ENCODE peak calls at places on chromosomes 13 and 19, in eight cellular contexts. One of them, this sample, is unnamed.

GRCh38 chr19:38838208-38838985 is 6.8 kb upstream of the ECH1 start:
- DNase-seq in transverse colon: no peak
- DNase-seq in endothelial cell of umbilical vein: no peak
- DNase-seq in H1: no peak
- DNase-seq in AG09309: no peak
- DNase-seq in brain microvascular endothelial cell: no peak
- DNase-seq in pancreas: peak
- DNase-seq in cardiac muscle cell: no peak
- DNase-seq in this sample: no peak

GRCh38 chr19:10049626-10050025 is 36.3 kb downstream of the RDH8 start:
- DNase-seq in transverse colon: no peak
- DNase-seq in endothelial cell of umbilical vein: no peak
- DNase-seq in H1: no peak
- DNase-seq in AG09309: no peak
- DNase-seq in brain microvascular endothelial cell: no peak
- DNase-seq in pancreas: no peak
- DNase-seq in cardiac muscle cell: no peak
- DNase-seq in this sample: no peak

GRCh38 chr13:109610517-109610916 is 175.9 kb downstream of the IRS2 start:
- DNase-seq in transverse colon: peak
- DNase-seq in endothelial cell of umbilical vein: no peak
- DNase-seq in H1: peak
- DNase-seq in AG09309: no peak
- DNase-seq in brain microvascular endothelial cell: no peak
- DNase-seq in pancreas: peak
- DNase-seq in cardiac muscle cell: peak
- DNase-seq in this sample: no peak

GRCh38 chr13:30805132-30805537 is 69.8 kb downstream of the ALOX5AP start:
- DNase-seq in transverse colon: no peak
- DNase-seq in endothelial cell of umbilical vein: no peak
- DNase-seq in H1: no peak
- DNase-seq in AG09309: no peak
- DNase-seq in brain microvascular endothelial cell: no peak
- DNase-seq in pancreas: no peak
- DNase-seq in cardiac muscle cell: no peak
- DNase-seq in this sample: no peak

GRCh38 chr13:58080806-58081205 is 449.3 kb downstream of the PCDH17 start:
- DNase-seq in transverse colon: no peak
- DNase-seq in endothelial cell of umbilical vein: no peak
- DNase-seq in H1: no peak
- DNase-seq in AG09309: no peak
- DNase-seq in brain microvascular endothelial cell: no peak
- DNase-seq in pancreas: no peak
- DNase-seq in cardiac muscle cell: no peak
- DNase-seq in this sample: no peak

GRCh38 chr13:107203146-107203847 is 635.4 kb upstream of the ARGLU1 start:
- DNase-seq in transverse colon: no peak
- DNase-seq in endothelial cell of umbilical vein: peak
- DNase-seq in H1: peak
- DNase-seq in AG09309: no peak
- DNase-seq in brain microvascular endothelial cell: peak
- DNase-seq in pancreas: no peak
- DNase-seq in cardiac muscle cell: peak
- DNase-seq in this sample: no peak

GRCh38 chr19:58385313-58386165 is 1.5 kb upstream of the RPS5 start:
- DNase-seq in transverse colon: no peak
- DNase-seq in endothelial cell of umbilical vein: no peak
- DNase-seq in H1: no peak
- DNase-seq in AG09309: no peak
- DNase-seq in brain microvascular endothelial cell: no peak
- DNase-seq in pancreas: peak
- DNase-seq in cardiac muscle cell: no peak
- DNase-seq in this sample: no peak

GRCh38 chr19:14840206-14840605 is 5.2 kb upstream of the OR7A5 start:
- DNase-seq in transverse colon: no peak
- DNase-seq in endothelial cell of umbilical vein: no peak
- DNase-seq in H1: no peak
- DNase-seq in AG09309: no peak
- DNase-seq in brain microvascular endothelial cell: no peak
- DNase-seq in pancreas: no peak
- DNase-seq in cardiac muscle cell: no peak
- DNase-seq in this sample: no peak

GRCh38 chr13:33963134-33963533 is 145.2 kb downstream of the RFC3 start:
- DNase-seq in transverse colon: no peak
- DNase-seq in endothelial cell of umbilical vein: no peak
- DNase-seq in H1: no peak
- DNase-seq in AG09309: no peak
- DNase-seq in brain microvascular endothelial cell: no peak
- DNase-seq in pancreas: no peak
- DNase-seq in cardiac muscle cell: no peak
- DNase-seq in this sample: no peak

GRCh38 chr19:41552558-41552957 is 23.4 kb upstream of the CEACAM21 start:
- DNase-seq in transverse colon: peak
- DNase-seq in endothelial cell of umbilical vein: no peak
- DNase-seq in H1: no peak
- DNase-seq in AG09309: no peak
- DNase-seq in brain microvascular endothelial cell: no peak
- DNase-seq in pancreas: no peak
- DNase-seq in cardiac muscle cell: no peak
- DNase-seq in this sample: no peak

GRCh38 chr13:23147827-23148226 is 33.0 kb upstream of the SGCG start:
- DNase-seq in transverse colon: no peak
- DNase-seq in endothelial cell of umbilical vein: no peak
- DNase-seq in H1: peak
- DNase-seq in AG09309: no peak
- DNase-seq in brain microvascular endothelial cell: no peak
- DNase-seq in pancreas: no peak
- DNase-seq in cardiac muscle cell: no peak
- DNase-seq in this sample: no peak

GRCh38 chr19:34215666-34216038 is 38.7 kb upstream of the GARRE1 start:
- DNase-seq in transverse colon: no peak
- DNase-seq in endothelial cell of umbilical vein: no peak
- DNase-seq in H1: no peak
- DNase-seq in AG09309: no peak
- DNase-seq in brain microvascular endothelial cell: no peak
- DNase-seq in pancreas: no peak
- DNase-seq in cardiac muscle cell: no peak
- DNase-seq in this sample: no peak

GRCh38 chr13:49637989-49638388 is 9.7 kb downstream of the ARL11 start:
- DNase-seq in transverse colon: no peak
- DNase-seq in endothelial cell of umbilical vein: no peak
- DNase-seq in H1: no peak
- DNase-seq in AG09309: no peak
- DNase-seq in brain microvascular endothelial cell: no peak
- DNase-seq in pancreas: no peak
- DNase-seq in cardiac muscle cell: no peak
- DNase-seq in this sample: no peak

GRCh38 chr13:21034602-21035190 is 26.7 kb downstream of the LATS2 start:
- DNase-seq in transverse colon: no peak
- DNase-seq in endothelial cell of umbilical vein: peak
- DNase-seq in H1: no peak
- DNase-seq in AG09309: no peak
- DNase-seq in brain microvascular endothelial cell: peak
- DNase-seq in pancreas: no peak
- DNase-seq in cardiac muscle cell: peak
- DNase-seq in this sample: no peak

GRCh38 chr19:485583-486236 is 10.6 kb upstream of the MADCAM1 start:
- DNase-seq in transverse colon: no peak
- DNase-seq in endothelial cell of umbilical vein: no peak
- DNase-seq in H1: no peak
- DNase-seq in AG09309: no peak
- DNase-seq in brain microvascular endothelial cell: no peak
- DNase-seq in pancreas: peak
- DNase-seq in cardiac muscle cell: peak
- DNase-seq in this sample: no peak
- H3K4me3 ChIP-seq in transverse colon: no peak
- H3K4me3 ChIP-seq in endothelial cell of umbilical vein: no peak
- H3K4me3 ChIP-seq in H1: no peak
- H3K4me3 ChIP-seq in AG09309: no peak
- H3K4me3 ChIP-seq in brain microvascular endothelial cell: no peak
- H3K4me3 ChIP-seq in pancreas: no peak
- H3K4me3 ChIP-seq in cardiac muscle cell: no peak
- H3K4me3 ChIP-seq in this sample: no peak

GRCh38 chr13:97224544-97225324 is 2.6 kb downstream of the MBNL2 start:
- DNase-seq in transverse colon: peak
- DNase-seq in endothelial cell of umbilical vein: peak
- DNase-seq in H1: no peak
- DNase-seq in AG09309: no peak
- DNase-seq in brain microvascular endothelial cell: peak
- DNase-seq in pancreas: no peak
- DNase-seq in cardiac muscle cell: peak
- DNase-seq in this sample: peak
- H3K4me3 ChIP-seq in transverse colon: peak
- H3K4me3 ChIP-seq in endothelial cell of umbilical vein: peak
- H3K4me3 ChIP-seq in H1: no peak
- H3K4me3 ChIP-seq in AG09309: peak
- H3K4me3 ChIP-seq in brain microvascular endothelial cell: peak
- H3K4me3 ChIP-seq in pancreas: peak
- H3K4me3 ChIP-seq in cardiac muscle cell: peak
- H3K4me3 ChIP-seq in this sample: peak

DNA sequence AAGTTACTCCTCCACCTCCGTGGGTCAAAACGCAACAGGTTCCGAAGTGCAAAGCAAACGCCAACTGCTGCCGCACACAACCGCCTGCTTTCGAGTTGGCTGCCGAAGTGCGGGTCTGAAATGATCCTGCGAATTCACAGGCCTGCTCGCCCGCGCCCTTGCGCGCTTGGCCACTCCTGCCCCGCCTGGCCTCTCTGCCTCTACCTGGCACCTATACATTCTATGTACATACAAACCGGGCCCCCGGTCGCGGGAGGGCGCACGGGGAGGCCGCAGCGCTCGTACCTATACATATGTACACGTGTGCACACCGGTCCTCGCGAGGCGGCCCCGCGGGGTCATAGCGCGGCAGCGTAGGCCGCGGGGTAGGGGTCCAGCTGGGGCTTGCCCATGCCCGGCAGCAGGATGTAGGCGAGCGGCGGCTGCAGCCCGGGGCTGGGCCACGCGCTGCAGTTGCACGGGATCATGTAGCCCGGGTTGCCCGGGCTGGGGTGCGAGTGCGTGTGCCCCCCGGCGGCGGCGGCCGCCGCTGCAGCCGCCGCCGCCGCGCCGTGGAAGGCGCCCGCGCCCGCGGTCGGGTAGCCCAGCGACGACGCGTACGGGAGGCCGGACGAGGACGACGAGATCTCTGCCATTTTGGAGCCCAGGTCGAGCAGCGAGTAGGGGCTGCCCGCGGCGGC is 1.3 kb downstream of the SOX21 start:
- DNase-seq in transverse colon: no peak
- DNase-seq in endothelial cell of umbilical vein: no peak
- DNase-seq in H1: peak
- DNase-seq in AG09309: no peak
- DNase-seq in brain microvascular endothelial cell: no peak
- DNase-seq in pancreas: peak
- DNase-seq in cardiac muscle cell: no peak
- DNase-seq in this sample: no peak
- H3K4me3 ChIP-seq in transverse colon: peak
- H3K4me3 ChIP-seq in endothelial cell of umbilical vein: no peak
- H3K4me3 ChIP-seq in H1: peak
- H3K4me3 ChIP-seq in AG09309: no peak
- H3K4me3 ChIP-seq in brain microvascular endothelial cell: no peak
- H3K4me3 ChIP-seq in pancreas: no peak
- H3K4me3 ChIP-seq in cardiac muscle cell: peak
- H3K4me3 ChIP-seq in this sample: peak

GRCh38 chr19:44061038-44061437 is 9.2 kb downstream of the ZNF223 start:
- DNase-seq in transverse colon: no peak
- DNase-seq in endothelial cell of umbilical vein: no peak
- DNase-seq in H1: no peak
- DNase-seq in AG09309: no peak
- DNase-seq in brain microvascular endothelial cell: no peak
- DNase-seq in pancreas: no peak
- DNase-seq in cardiac muscle cell: no peak
- DNase-seq in this sample: no peak
- H3K4me3 ChIP-seq in transverse colon: no peak
- H3K4me3 ChIP-seq in endothelial cell of umbilical vein: no peak
- H3K4me3 ChIP-seq in H1: no peak
- H3K4me3 ChIP-seq in AG09309: no peak
- H3K4me3 ChIP-seq in brain microvascular endothelial cell: no peak
- H3K4me3 ChIP-seq in pancreas: no peak
- H3K4me3 ChIP-seq in cardiac muscle cell: no peak
- H3K4me3 ChIP-seq in this sample: no peak

GRCh38 chr13:42981317-42981716 is 10.7 kb downstream of the EPSTI1 start:
- DNase-seq in transverse colon: no peak
- DNase-seq in endothelial cell of umbilical vein: no peak
- DNase-seq in H1: no peak
- DNase-seq in AG09309: no peak
- DNase-seq in brain microvascular endothelial cell: no peak
- DNase-seq in pancreas: no peak
- DNase-seq in cardiac muscle cell: peak
- DNase-seq in this sample: no peak
- H3K4me3 ChIP-seq in transverse colon: no peak
- H3K4me3 ChIP-seq in endothelial cell of umbilical vein: no peak
- H3K4me3 ChIP-seq in H1: no peak
- H3K4me3 ChIP-seq in AG09309: no peak
- H3K4me3 ChIP-seq in brain microvascular endothelial cell: no peak
- H3K4me3 ChIP-seq in pancreas: no peak
- H3K4me3 ChIP-seq in cardiac muscle cell: no peak
- H3K4me3 ChIP-seq in this sample: no peak

GRCh38 chr19:31330761-31331160 is 18.5 kb downstream of the TSHZ3 start:
- DNase-seq in transverse colon: no peak
- DNase-seq in endothelial cell of umbilical vein: no peak
- DNase-seq in H1: no peak
- DNase-seq in AG09309: no peak
- DNase-seq in brain microvascular endothelial cell: no peak
- DNase-seq in pancreas: no peak
- DNase-seq in cardiac muscle cell: no peak
- DNase-seq in this sample: no peak
- H3K4me3 ChIP-seq in transverse colon: no peak
- H3K4me3 ChIP-seq in endothelial cell of umbilical vein: no peak
- H3K4me3 ChIP-seq in H1: no peak
- H3K4me3 ChIP-seq in AG09309: no peak
- H3K4me3 ChIP-seq in brain microvascular endothelial cell: no peak
- H3K4me3 ChIP-seq in pancreas: no peak
- H3K4me3 ChIP-seq in cardiac muscle cell: no peak
- H3K4me3 ChIP-seq in this sample: no peak

GRCh38 chr19:409006-409514 is at the start of gene C2CD4C:
- DNase-seq in transverse colon: no peak
- DNase-seq in endothelial cell of umbilical vein: no peak
- DNase-seq in H1: peak
- DNase-seq in AG09309: no peak
- DNase-seq in brain microvascular endothelial cell: no peak
- DNase-seq in pancreas: peak
- DNase-seq in cardiac muscle cell: peak
- DNase-seq in this sample: peak

GRCh38 chr19:407501-408440 is 1.2 kb downstream of the C2CD4C start:
- DNase-seq in transverse colon: no peak
- DNase-seq in endothelial cell of umbilical vein: no peak
- DNase-seq in H1: peak
- DNase-seq in AG09309: no peak
- DNase-seq in brain microvascular endothelial cell: no peak
- DNase-seq in pancreas: peak
- DNase-seq in cardiac muscle cell: no peak
- DNase-seq in this sample: no peak

GRCh38 chr19:409515-410242 is 732 bp upstream of the C2CD4C start:
- DNase-seq in transverse colon: no peak
- DNase-seq in endothelial cell of umbilical vein: no peak
- DNase-seq in H1: peak
- DNase-seq in AG09309: no peak
- DNase-seq in brain microvascular endothelial cell: no peak
- DNase-seq in pancreas: peak
- DNase-seq in cardiac muscle cell: no peak
- DNase-seq in this sample: peak

GRCh38 chr19:406999-407491 is 1.9 kb downstream of the C2CD4C start:
- DNase-seq in transverse colon: no peak
- DNase-seq in endothelial cell of umbilical vein: no peak
- DNase-seq in H1: peak
- DNase-seq in AG09309: no peak
- DNase-seq in brain microvascular endothelial cell: no peak
- DNase-seq in pancreas: peak
- DNase-seq in cardiac muscle cell: no peak
- DNase-seq in this sample: peak

GRCh38 chr19:408441-409005 is 424 bp downstream of the C2CD4C start:
- DNase-seq in transverse colon: no peak
- DNase-seq in endothelial cell of umbilical vein: no peak
- DNase-seq in H1: peak
- DNase-seq in AG09309: no peak
- DNase-seq in brain microvascular endothelial cell: no peak
- DNase-seq in pancreas: peak
- DNase-seq in cardiac muscle cell: no peak
- DNase-seq in this sample: no peak
- H3K4me3 ChIP-seq in transverse colon: peak
- H3K4me3 ChIP-seq in endothelial cell of umbilical vein: no peak
- H3K4me3 ChIP-seq in H1: peak
- H3K4me3 ChIP-seq in AG09309: no peak
- H3K4me3 ChIP-seq in brain microvascular endothelial cell: no peak
- H3K4me3 ChIP-seq in pancreas: peak
- H3K4me3 ChIP-seq in cardiac muscle cell: peak
- H3K4me3 ChIP-seq in this sample: peak

This sample was measured in heart left ventricle.